ENCODE peak calls at places on chromosomes 16 and 17, in seven cellular contexts. D, W, G, S, E, R and Q are unnamed samples. For H3K4me1, the result is how much of the 10 kb centered on the place peaks cover.

GRCh38 chr16:82629441-82630027 is 2.8 kb downstream of the CDH13 start:
- DNase-seq in D (peak), W (no peak), G (no peak), S (no peak), E (no peak), R (peak), Q (no peak)

GRCh38 chr17:59650642-59651041 is 30.9 kb downstream of the CLTC start:
- DNase-seq in D (no peak), W (no peak), G (no peak), S (no peak), E (no peak), R (no peak), Q (no peak)

GRCh38 chr17:9038380-9038779 is 17.1 kb downstream of the NTN1 start:
- DNase-seq in D (no peak), W (no peak), G (no peak), S (no peak), E (no peak), R (no peak), Q (no peak)

GRCh38 chr17:73304971-73305786 is 6.6 kb downstream of the CDC42EP4 start:
- DNase-seq in D (peak), W (peak), G (peak), S (peak), E (peak), R (peak), Q (peak)

GRCh38 chr17:281365-281999 is 71.1 kb downstream of the RPH3AL start:
- DNase-seq in D (no peak), W (no peak), G (peak), S (peak), E (peak), R (no peak), Q (peak)

GRCh38 chr17:11176549-11176948 is 64.5 kb upstream of the SHISA6 start:
- DNase-seq in D (no peak), W (no peak), G (no peak), S (no peak), E (no peak), R (no peak), Q (no peak)

GRCh38 chr17:50725769-50726655 is 6.6 kb downstream of the LUC7L3 start:
- DNase-seq in D (no peak), W (no peak), G (no peak), S (no peak), E (no peak), R (no peak), Q (no peak)

GRCh38 chr16:64933890-64934289 is 188.0 kb downstream of the CDH11 start:
- DNase-seq in D (no peak), W (no peak), G (no peak), S (no peak), E (no peak), R (peak), Q (no peak)

GRCh38 chr17:65593092-65593869 is 31.8 kb upstream of the AXIN2 start:
- DNase-seq in D (no peak), W (no peak), G (no peak), S (no peak), E (no peak), R (no peak), Q (no peak)

GRCh38 chr17:28997811-28998210 is 8.0 kb downstream of the SEZ6 start:
- DNase-seq in D (no peak), W (no peak), G (no peak), S (no peak), E (no peak), R (no peak), Q (no peak)

GRCh38 chr16:74695450-74696422 is 4.9 kb downstream of the MLKL start:
- DNase-seq in D (peak), W (peak), G (peak), S (peak), E (peak), R (peak), Q (peak)

GRCh38 chr17:66633322-66633965 is 201.5 kb upstream of the CACNG5 start:
- DNase-seq in D (peak), W (no peak), G (no peak), S (no peak), E (no peak), R (peak), Q (no peak)

GRCh38 chr17:76498886-76499667 is 2.1 kb downstream of the RHBDF2 start:
- DNase-seq in D (no peak), W (no peak), G (no peak), S (no peak), E (no peak), R (no peak), Q (no peak)
- H3K4me1 ChIP-seq in D (under half), W (half or more), G (under half), S (under half), E (under half), R (under half), Q (under half)

GRCh38 chr16:85026696-85027095 is 899 bp upstream of the KIAA0513 start:
- DNase-seq in D (no peak), W (no peak), G (no peak), S (no peak), E (no peak), R (no peak), Q (no peak)
- H3K4me3 ChIP-seq in D (peak), W (peak), G (peak), S (peak), E (peak), R (peak), Q (no peak)

DNA sequence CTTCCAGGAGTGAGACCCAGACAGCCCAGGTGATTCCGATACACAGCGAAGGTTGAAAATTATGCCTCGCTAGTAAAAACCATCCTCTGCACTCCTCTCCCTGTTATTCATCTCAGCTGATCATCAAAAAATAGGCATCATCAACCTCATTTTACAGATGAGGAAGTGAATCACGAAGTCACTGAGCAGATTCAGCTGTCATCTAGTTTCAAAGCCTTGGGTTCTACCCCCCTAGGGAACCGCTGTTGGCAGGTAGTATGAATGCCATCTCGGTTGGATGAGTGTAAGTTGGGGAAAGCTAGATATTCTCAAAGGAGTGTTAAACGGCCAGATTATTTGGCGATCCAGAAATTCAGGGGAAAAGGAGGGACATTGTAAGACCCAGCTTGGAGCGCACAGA is 2.0 kb downstream of the CRYM start:
- DNase-seq in D (no peak), W (no peak), G (no peak), S (no peak), E (no peak), R (no peak), Q (no peak)
- H3K27ac ChIP-seq in D (no peak), W (no peak), G (no peak), S (no peak), E (no peak), R (no peak), Q (no peak)

GRCh38 chr16:84617631-84618427 is at the start of gene COTL1:
- DNase-seq in D (peak), W (peak), G (peak), S (peak), E (peak), R (peak), Q (peak)
- H3K4me1 ChIP-seq in D (under half), W (under half), G (under half), S (under half), E (under half), R (under half), Q (under half)

GRCh38 chr16:1428511-1428910 is 2.4 kb upstream of the PERCC1 start:
- DNase-seq in D (peak), W (peak), G (peak), S (no peak), E (no peak), R (peak), Q (no peak)
- H3K4me3 ChIP-seq in D (no peak), W (peak), G (no peak), S (no peak), E (no peak), R (no peak), Q (no peak)

GRCh38 chr17:17884281-17885028 is 47.7 kb upstream of the SREBF1 start:
- DNase-seq in D (no peak), W (no peak), G (no peak), S (no peak), E (no peak), R (no peak), Q (no peak)
- H3K27ac ChIP-seq in D (no peak), W (no peak), G (no peak), S (no peak), E (no peak), R (no peak), Q (no peak)

GRCh38 chr16:22008215-22009142 is 568 bp downstream of the MOSMO start:
- DNase-seq in D (peak), W (peak), G (peak), S (no peak), E (peak), R (peak), Q (peak)

GRCh38 chr16:22010902-22011301 is 3.0 kb downstream of the MOSMO start:
- DNase-seq in D (no peak), W (no peak), G (no peak), S (no peak), E (no peak), R (no peak), Q (no peak)

GRCh38 chr16:22014271-22014873 is 6.5 kb downstream of the MOSMO start:
- DNase-seq in D (no peak), W (no peak), G (no peak), S (no peak), E (no peak), R (no peak), Q (no peak)

GRCh38 chr16:22007509-22008214 is at the start of gene MOSMO:
- DNase-seq in D (peak), W (peak), G (peak), S (peak), E (peak), R (peak), Q (peak)

DNA sequence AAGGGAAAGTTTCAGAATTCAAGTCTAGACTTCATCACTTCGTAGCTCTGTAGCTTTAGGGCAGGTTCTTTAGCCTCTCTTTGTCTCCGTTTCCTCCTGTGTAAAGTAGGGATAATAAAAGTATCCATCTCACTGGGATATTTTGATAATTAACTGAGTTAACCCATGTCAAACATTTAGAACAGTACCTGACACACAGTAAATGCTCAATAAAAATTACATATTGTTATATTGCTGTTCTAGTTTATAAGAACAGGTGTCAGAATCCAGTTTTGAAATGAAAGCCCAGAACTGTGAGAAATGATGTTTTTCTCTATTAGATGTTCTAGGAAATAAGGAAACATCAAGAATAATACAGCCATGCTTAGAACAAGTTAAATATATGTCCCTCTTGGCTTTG is 4.3 kb downstream of the MOSMO start:
- DNase-seq in D (no peak), W (no peak), G (no peak), S (no peak), E (no peak), R (no peak), Q (no peak)
- H3K4me1 ChIP-seq in D (under half), W (half or more), G (under half), S (under half), E (under half), R (under half), Q (under half)

DNA sequence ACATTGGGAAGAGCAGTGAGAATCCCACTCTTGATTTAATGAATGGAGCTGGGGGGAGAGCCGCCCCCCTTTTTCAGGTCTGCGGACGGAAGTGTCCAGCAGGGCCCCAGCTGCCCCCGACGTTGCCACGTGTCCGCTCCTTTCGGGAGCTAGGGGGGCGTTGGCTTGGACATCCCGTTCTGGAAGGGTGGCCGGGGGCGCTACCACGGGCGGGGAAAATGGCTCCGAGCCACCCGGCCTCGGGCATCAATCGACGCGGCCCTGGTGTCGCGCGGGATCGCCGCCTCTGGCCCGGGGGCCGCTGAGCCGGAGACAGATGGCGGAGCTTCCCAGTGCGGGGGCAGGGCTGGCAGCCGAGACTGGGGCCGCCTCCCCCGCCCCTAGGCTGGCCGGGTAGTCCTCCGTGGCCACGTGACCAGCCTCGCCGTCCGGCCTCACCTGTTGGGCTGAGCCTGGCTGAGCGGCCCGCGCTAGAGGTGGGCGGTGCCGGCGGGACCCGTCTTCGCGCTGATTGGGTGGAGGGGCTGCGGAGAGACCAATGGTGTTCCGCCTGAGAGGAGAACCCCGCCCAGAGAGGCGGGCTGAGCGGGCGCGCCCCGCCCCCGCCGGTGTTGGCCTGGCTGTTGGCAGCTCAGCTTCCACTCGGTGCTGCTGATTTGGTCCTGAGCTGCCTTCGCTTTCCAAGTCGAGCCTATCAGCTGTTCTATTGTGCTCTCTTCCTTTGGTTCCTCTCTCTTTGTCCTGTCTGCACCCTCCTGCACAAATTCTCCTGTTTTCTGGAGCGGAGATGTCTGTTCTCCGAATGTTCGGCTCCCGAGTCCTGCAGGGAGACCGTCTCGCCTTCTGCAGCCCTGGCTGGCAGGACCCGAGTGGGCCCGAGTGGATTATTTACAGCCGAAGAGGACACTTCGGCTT is 8.3 kb downstream of the HS3ST3B1 start:
- DNase-seq in D (peak), W (peak), G (peak), S (peak), E (peak), R (peak), Q (peak)
- H3K4me3 ChIP-seq in D (peak), W (peak), G (peak), S (peak), E (peak), R (peak), Q (peak)

GRCh38 chr16:69410285-69410990 is 14.0 kb upstream of the CYB5B start:
- DNase-seq in D (peak), W (no peak), G (no peak), S (no peak), E (no peak), R (peak), Q (no peak)
- H3K27ac ChIP-seq in D (peak), W (no peak), G (peak), S (no peak), E (no peak), R (peak), Q (no peak)

GRCh38 chr17:74742153-74742515 is 5.1 kb downstream of the RAB37 start:
- DNase-seq in D (no peak), W (no peak), G (no peak), S (no peak), E (no peak), R (no peak), Q (peak)

GRCh38 chr17:74742978-74743545 is 5.4 kb upstream of the NHERF1 start:
- DNase-seq in D (no peak), W (no peak), G (no peak), S (no peak), E (no peak), R (no peak), Q (no peak)

GRCh38 chr17:74744714-74745547 is 3.5 kb upstream of the NHERF1 start:
- DNase-seq in D (peak), W (peak), G (peak), S (peak), E (peak), R (peak), Q (peak)

GRCh38 chr17:74744349-74744713 is 4.1 kb upstream of the NHERF1 start:
- DNase-seq in D (no peak), W (no peak), G (no peak), S (no peak), E (no peak), R (no peak), Q (peak)

GRCh38 chr17:74743755-74744154 is 4.7 kb upstream of the NHERF1 start:
- DNase-seq in D (no peak), W (no peak), G (no peak), S (no peak), E (no peak), R (no peak), Q (no peak)
- H3K4me1 ChIP-seq in D (under half), W (half or more), G (half or more), S (under half), E (under half), R (under half), Q (under half)